ENCODE peak calls at places on chromosomes 6 and 20, in seven cellular contexts. One of them, this sample, is unnamed.

GRCh38 chr20:4135385-4136077 is 120.2 kb upstream of the RNF24 start:
- DNase-seq in cardiac fibroblast: peak
- DNase-seq in CD4-positive, alpha-beta T cell: no peak
- DNase-seq in H1: no peak
- DNase-seq in choroid plexus epithelial cell: peak
- DNase-seq in CD8-positive, alpha-beta T cell: no peak
- DNase-seq in heart right ventricle: no peak
- DNase-seq in this sample: no peak

GRCh38 chr20:19552144-19552895 is 205.7 kb upstream of the RIN2 start:
- DNase-seq in CD8-positive, alpha-beta T cell: no peak
- DNase-seq in cardiac fibroblast: peak
- DNase-seq in choroid plexus epithelial cell: peak
- DNase-seq in CD4-positive, alpha-beta T cell: no peak
- DNase-seq in H1: peak
- DNase-seq in heart right ventricle: peak
- DNase-seq in this sample: peak

GRCh38 chr6:97110626-97111025 is 172.4 kb downstream of the MMS22L start:
- DNase-seq in H1: no peak
- DNase-seq in CD8-positive, alpha-beta T cell: no peak
- DNase-seq in choroid plexus epithelial cell: no peak
- DNase-seq in cardiac fibroblast: no peak
- DNase-seq in CD4-positive, alpha-beta T cell: no peak
- DNase-seq in heart right ventricle: no peak
- DNase-seq in this sample: no peak

GRCh38 chr6:133306876-133307275 is 65.7 kb downstream of the EYA4 start:
- DNase-seq in heart right ventricle: no peak
- DNase-seq in choroid plexus epithelial cell: no peak
- DNase-seq in CD8-positive, alpha-beta T cell: no peak
- DNase-seq in CD4-positive, alpha-beta T cell: no peak
- DNase-seq in H1: no peak
- DNase-seq in cardiac fibroblast: no peak
- DNase-seq in this sample: no peak

GRCh38 chr6:166478782-166479592 is 96.2 kb upstream of the MPC1 start:
- DNase-seq in CD8-positive, alpha-beta T cell: no peak
- DNase-seq in H1: no peak
- DNase-seq in heart right ventricle: no peak
- DNase-seq in cardiac fibroblast: no peak
- DNase-seq in CD4-positive, alpha-beta T cell: no peak
- DNase-seq in choroid plexus epithelial cell: no peak
- DNase-seq in this sample: peak

GRCh38 chr6:6810727-6811126 is 222.2 kb downstream of the LY86 start:
- DNase-seq in choroid plexus epithelial cell: no peak
- DNase-seq in heart right ventricle: no peak
- DNase-seq in CD4-positive, alpha-beta T cell: no peak
- DNase-seq in cardiac fibroblast: no peak
- DNase-seq in CD8-positive, alpha-beta T cell: no peak
- DNase-seq in H1: no peak
- DNase-seq in this sample: no peak

GRCh38 chr20:57264151-57264792 is 2.2 kb downstream of the BMP7 start:
- DNase-seq in cardiac fibroblast: no peak
- DNase-seq in choroid plexus epithelial cell: peak
- DNase-seq in CD8-positive, alpha-beta T cell: no peak
- DNase-seq in H1: no peak
- DNase-seq in heart right ventricle: no peak
- DNase-seq in CD4-positive, alpha-beta T cell: no peak
- DNase-seq in this sample: no peak

GRCh38 chr20:11777861-11778570 is 139.7 kb upstream of the BTBD3 start:
- DNase-seq in H1: no peak
- DNase-seq in CD8-positive, alpha-beta T cell: no peak
- DNase-seq in CD4-positive, alpha-beta T cell: no peak
- DNase-seq in choroid plexus epithelial cell: peak
- DNase-seq in cardiac fibroblast: peak
- DNase-seq in heart right ventricle: no peak
- DNase-seq in this sample: no peak

GRCh38 chr20:32585011-32585518 is at the start of gene NOL4L:
- DNase-seq in H1: peak
- DNase-seq in heart right ventricle: no peak
- DNase-seq in CD8-positive, alpha-beta T cell: peak
- DNase-seq in CD4-positive, alpha-beta T cell: peak
- DNase-seq in choroid plexus epithelial cell: peak
- DNase-seq in cardiac fibroblast: no peak
- DNase-seq in this sample: peak

GRCh38 chr6:63525186-63525878 is 46.9 kb upstream of the LOC128125822 start:
- DNase-seq in heart right ventricle: no peak
- DNase-seq in choroid plexus epithelial cell: no peak
- DNase-seq in CD4-positive, alpha-beta T cell: no peak
- DNase-seq in cardiac fibroblast: no peak
- DNase-seq in H1: no peak
- DNase-seq in CD8-positive, alpha-beta T cell: no peak
- DNase-seq in this sample: no peak

DNA sequence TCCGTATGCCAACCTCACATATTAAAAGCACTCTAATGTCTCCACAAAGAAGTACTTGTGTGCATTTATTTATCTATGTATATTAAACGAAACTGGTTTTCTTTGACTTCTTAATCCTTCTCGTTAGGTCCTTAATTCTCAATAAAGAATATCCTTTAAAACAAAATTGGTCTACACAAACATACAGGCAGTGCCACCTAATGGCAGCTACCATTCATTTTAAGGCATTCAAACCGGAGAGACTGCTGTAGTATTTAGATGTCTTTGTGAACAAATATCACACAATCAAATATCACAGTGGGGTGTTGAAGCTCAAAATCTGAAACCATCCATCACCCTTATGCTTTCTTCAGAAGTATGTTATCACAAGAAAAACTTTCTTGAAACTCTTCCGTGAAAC is 96.6 kb upstream of the IRAK1BP1 start:
- DNase-seq in choroid plexus epithelial cell: no peak
- DNase-seq in CD4-positive, alpha-beta T cell: no peak
- DNase-seq in CD8-positive, alpha-beta T cell: no peak
- DNase-seq in heart right ventricle: no peak
- DNase-seq in cardiac fibroblast: peak
- DNase-seq in H1: no peak
- DNase-seq in this sample: no peak
- TF ChIP-seq CTCF in choroid plexus epithelial cell: no peak
- TF ChIP-seq CTCF in CD4-positive, alpha-beta T cell: no peak
- TF ChIP-seq CTCF in CD8-positive, alpha-beta T cell: no peak
- TF ChIP-seq CTCF in heart right ventricle: no peak
- TF ChIP-seq CTCF in cardiac fibroblast: peak
- TF ChIP-seq CTCF in H1: no peak
- TF ChIP-seq CTCF in this sample: no peak

DNA sequence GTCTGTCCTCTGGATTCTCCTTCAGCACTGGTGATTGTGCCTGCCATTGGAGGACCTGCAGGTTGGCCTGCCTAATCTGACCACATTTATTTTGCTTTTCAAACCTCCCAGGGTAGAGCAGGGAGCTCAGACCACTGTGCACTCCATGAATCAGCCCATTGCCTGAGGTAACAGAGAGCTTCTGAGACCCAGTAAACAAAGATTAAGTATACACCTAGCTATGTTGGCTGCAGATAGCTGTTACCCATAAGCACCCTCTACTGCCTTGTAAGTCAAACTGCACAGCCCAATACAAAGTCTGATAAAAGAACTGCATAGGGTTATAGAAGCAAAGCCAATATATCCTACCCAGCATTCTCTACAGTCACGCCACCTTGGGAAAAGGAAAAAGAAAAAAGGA is 338.7 kb downstream of the HTR1B start:
- DNase-seq in cardiac fibroblast: peak
- DNase-seq in CD8-positive, alpha-beta T cell: no peak
- DNase-seq in heart right ventricle: no peak
- DNase-seq in H1: no peak
- DNase-seq in CD4-positive, alpha-beta T cell: no peak
- DNase-seq in choroid plexus epithelial cell: peak
- DNase-seq in this sample: no peak
- TF ChIP-seq CTCF in cardiac fibroblast: no peak
- TF ChIP-seq CTCF in CD8-positive, alpha-beta T cell: no peak
- TF ChIP-seq CTCF in heart right ventricle: no peak
- TF ChIP-seq CTCF in H1: no peak
- TF ChIP-seq CTCF in CD4-positive, alpha-beta T cell: no peak
- TF ChIP-seq CTCF in choroid plexus epithelial cell: peak
- TF ChIP-seq CTCF in this sample: no peak

DNA sequence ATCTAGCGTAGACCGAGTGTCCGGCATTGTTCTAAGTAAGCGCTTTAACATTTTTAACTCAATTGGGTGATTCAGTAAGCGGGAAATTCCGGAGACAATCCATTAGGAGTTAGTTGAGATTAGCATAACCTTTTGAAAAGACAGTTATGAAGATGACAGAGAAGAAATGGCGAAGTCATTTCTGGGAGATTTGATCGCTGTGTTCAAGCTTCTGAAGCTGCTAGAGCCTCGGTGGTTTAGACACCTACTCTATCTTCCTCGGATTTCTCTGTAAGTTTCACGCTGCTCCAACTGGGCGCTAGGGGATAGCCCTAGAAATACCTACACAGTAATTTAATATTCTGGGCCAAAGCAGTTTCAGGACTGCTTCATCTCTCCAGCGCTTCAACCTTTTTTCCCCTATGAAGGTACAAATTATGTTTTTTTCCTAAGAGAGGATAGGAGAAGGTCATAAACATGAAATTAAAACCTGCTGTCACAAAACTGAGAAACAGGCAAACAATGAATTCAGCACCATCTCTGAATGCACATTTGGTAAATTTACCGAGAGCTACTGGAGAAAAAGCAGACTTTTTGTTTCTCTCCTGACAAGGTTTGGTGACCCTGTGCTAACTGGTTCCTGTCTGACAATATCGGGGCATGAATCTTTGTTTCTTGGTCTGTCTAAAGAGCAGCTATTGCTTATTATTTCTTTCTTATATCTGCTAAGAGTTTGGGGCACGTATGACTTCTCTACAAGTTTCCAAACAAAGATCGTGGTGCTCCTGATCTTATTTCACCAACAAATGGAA is 22.4 kb downstream of the ZNF311 start:
- DNase-seq in cardiac fibroblast: peak
- DNase-seq in heart right ventricle: peak
- DNase-seq in H1: no peak
- DNase-seq in choroid plexus epithelial cell: peak
- DNase-seq in CD4-positive, alpha-beta T cell: no peak
- DNase-seq in CD8-positive, alpha-beta T cell: no peak
- DNase-seq in this sample: no peak
- TF ChIP-seq CTCF in cardiac fibroblast: peak
- TF ChIP-seq CTCF in heart right ventricle: no peak
- TF ChIP-seq CTCF in H1: no peak
- TF ChIP-seq CTCF in choroid plexus epithelial cell: peak
- TF ChIP-seq CTCF in CD4-positive, alpha-beta T cell: no peak
- TF ChIP-seq CTCF in CD8-positive, alpha-beta T cell: no peak
- TF ChIP-seq CTCF in this sample: no peak

GRCh38 chr6:147585256-147585655 is 76.8 kb downstream of the SAMD5 start:
- DNase-seq in H1: no peak
- DNase-seq in CD8-positive, alpha-beta T cell: no peak
- DNase-seq in cardiac fibroblast: no peak
- DNase-seq in choroid plexus epithelial cell: no peak
- DNase-seq in CD4-positive, alpha-beta T cell: no peak
- DNase-seq in heart right ventricle: no peak
- DNase-seq in this sample: no peak
- TF ChIP-seq CTCF in H1: no peak
- TF ChIP-seq CTCF in CD8-positive, alpha-beta T cell: no peak
- TF ChIP-seq CTCF in cardiac fibroblast: no peak
- TF ChIP-seq CTCF in choroid plexus epithelial cell: no peak
- TF ChIP-seq CTCF in CD4-positive, alpha-beta T cell: no peak
- TF ChIP-seq CTCF in heart right ventricle: no peak
- TF ChIP-seq CTCF in this sample: no peak

DNA sequence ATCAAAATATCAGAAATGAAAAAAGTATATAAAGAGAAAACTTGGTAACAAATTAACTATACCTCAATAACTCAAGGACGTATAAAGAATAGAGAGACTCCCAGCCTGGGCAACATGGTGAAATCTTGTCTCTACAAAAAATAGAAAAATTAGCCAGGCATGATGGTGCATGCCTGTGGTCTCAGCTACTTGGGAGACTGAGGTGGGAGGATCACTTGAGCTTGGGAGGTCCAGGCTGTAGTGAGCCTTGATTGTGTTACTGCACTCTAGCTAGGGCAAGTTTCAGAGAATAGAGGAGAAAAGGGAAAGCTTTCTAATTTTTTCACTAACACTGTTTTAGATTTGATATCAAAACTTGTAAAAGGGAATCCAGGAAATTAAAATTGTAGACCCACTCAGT is 295.9 kb downstream of the GJA1 start:
- DNase-seq in cardiac fibroblast: no peak
- DNase-seq in choroid plexus epithelial cell: no peak
- DNase-seq in CD4-positive, alpha-beta T cell: no peak
- DNase-seq in H1: no peak
- DNase-seq in CD8-positive, alpha-beta T cell: no peak
- DNase-seq in heart right ventricle: no peak
- DNase-seq in this sample: no peak
- TF ChIP-seq CTCF in cardiac fibroblast: no peak
- TF ChIP-seq CTCF in choroid plexus epithelial cell: no peak
- TF ChIP-seq CTCF in CD4-positive, alpha-beta T cell: no peak
- TF ChIP-seq CTCF in H1: no peak
- TF ChIP-seq CTCF in CD8-positive, alpha-beta T cell: no peak
- TF ChIP-seq CTCF in heart right ventricle: no peak
- TF ChIP-seq CTCF in this sample: no peak

GRCh38 chr6:148175511-148176188 is 167.0 kb upstream of the SASH1 start:
- DNase-seq in heart right ventricle: no peak
- DNase-seq in CD8-positive, alpha-beta T cell: no peak
- DNase-seq in cardiac fibroblast: peak
- DNase-seq in CD4-positive, alpha-beta T cell: no peak
- DNase-seq in H1: no peak
- DNase-seq in choroid plexus epithelial cell: peak
- DNase-seq in this sample: no peak

GRCh38 chr6:148182378-148182777 is 160.3 kb upstream of the SASH1 start:
- DNase-seq in heart right ventricle: no peak
- DNase-seq in H1: no peak
- DNase-seq in CD8-positive, alpha-beta T cell: no peak
- DNase-seq in cardiac fibroblast: no peak
- DNase-seq in choroid plexus epithelial cell: no peak
- DNase-seq in CD4-positive, alpha-beta T cell: no peak
- DNase-seq in this sample: no peak

GRCh38 chr6:148179786-148180185 is 162.9 kb upstream of the SASH1 start:
- DNase-seq in H1: peak
- DNase-seq in heart right ventricle: no peak
- DNase-seq in cardiac fibroblast: peak
- DNase-seq in CD8-positive, alpha-beta T cell: no peak
- DNase-seq in choroid plexus epithelial cell: peak
- DNase-seq in CD4-positive, alpha-beta T cell: no peak
- DNase-seq in this sample: no peak

DNA sequence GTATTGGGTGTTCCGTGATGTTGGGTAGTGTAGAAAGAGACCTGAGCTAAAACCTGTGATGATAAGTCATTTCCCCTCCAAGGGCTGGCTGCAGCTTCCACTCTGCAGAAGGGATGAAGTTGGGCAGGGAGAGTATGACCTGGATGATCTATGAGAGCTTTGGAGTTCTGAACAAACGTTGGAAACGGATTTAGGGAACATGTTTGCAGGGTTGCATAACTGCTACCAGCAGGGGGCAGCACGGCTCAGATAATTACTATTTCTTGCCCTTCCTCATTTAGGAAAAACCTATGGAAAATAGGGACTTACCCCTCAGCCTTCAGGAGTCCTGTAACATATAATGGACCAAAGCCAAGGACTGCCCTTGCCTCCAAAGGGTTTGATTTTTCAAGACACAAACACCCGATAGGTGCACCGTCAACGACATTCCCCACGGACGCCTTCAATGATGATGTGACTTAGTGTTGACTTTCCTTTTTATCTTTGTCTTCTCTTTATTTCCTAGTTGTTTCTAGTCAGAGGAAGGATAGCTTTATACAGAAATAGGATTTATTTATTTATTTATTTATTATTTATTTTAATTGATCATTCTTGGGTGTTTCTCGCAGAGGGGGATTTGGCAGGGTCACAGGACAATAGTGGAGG is 164.9 kb upstream of the SASH1 start:
- DNase-seq in CD4-positive, alpha-beta T cell: no peak
- DNase-seq in H1: peak
- DNase-seq in cardiac fibroblast: peak
- DNase-seq in heart right ventricle: peak
- DNase-seq in CD8-positive, alpha-beta T cell: peak
- DNase-seq in choroid plexus epithelial cell: peak
- DNase-seq in this sample: peak
- TF ChIP-seq CTCF in CD4-positive, alpha-beta T cell: peak
- TF ChIP-seq CTCF in H1: peak
- TF ChIP-seq CTCF in cardiac fibroblast: peak
- TF ChIP-seq CTCF in heart right ventricle: peak
- TF ChIP-seq CTCF in CD8-positive, alpha-beta T cell: peak
- TF ChIP-seq CTCF in choroid plexus epithelial cell: peak
- TF ChIP-seq CTCF in this sample: peak

This sample was measured in glutamatergic neuron.